ENCODE peak calls at places on chromosomes 1 and 21, in six cellular contexts. One of them, this sample, is unnamed.

GRCh38 chr1:218463194-218464156 is 118.3 kb downstream of the TGFB2 start:
- DNase-seq in cardiac muscle cell: peak
- DNase-seq in SJSA1: peak
- DNase-seq in sciatic nerve: peak
- DNase-seq in foreskin melanocyte: no peak
- DNase-seq in PC-3: peak
- DNase-seq in this sample: peak

GRCh38 chr21:42433946-42434551 is 30.3 kb downstream of the UBASH3A start:
- DNase-seq in PC-3: peak
- DNase-seq in cardiac muscle cell: no peak
- DNase-seq in sciatic nerve: no peak
- DNase-seq in foreskin melanocyte: no peak
- DNase-seq in SJSA1: no peak
- DNase-seq in this sample: no peak

GRCh38 chr1:6133146-6133895 is 46.8 kb downstream of the CHD5 start:
- DNase-seq in SJSA1: no peak
- DNase-seq in cardiac muscle cell: no peak
- DNase-seq in PC-3: no peak
- DNase-seq in foreskin melanocyte: no peak
- DNase-seq in sciatic nerve: no peak
- DNase-seq in this sample: no peak

GRCh38 chr1:24724345-24725208 is 20.7 kb upstream of the CLIC4 start:
- DNase-seq in sciatic nerve: no peak
- DNase-seq in cardiac muscle cell: peak
- DNase-seq in foreskin melanocyte: no peak
- DNase-seq in PC-3: peak
- DNase-seq in SJSA1: peak
- DNase-seq in this sample: no peak

GRCh38 chr1:202806845-202807366 is 1.3 kb downstream of the KDM5B start:
- DNase-seq in foreskin melanocyte: no peak
- DNase-seq in SJSA1: no peak
- DNase-seq in PC-3: peak
- DNase-seq in cardiac muscle cell: no peak
- DNase-seq in sciatic nerve: peak
- DNase-seq in this sample: no peak

GRCh38 chr1:221793439-221794078 is 51.7 kb upstream of the DUSP10 start:
- DNase-seq in sciatic nerve: no peak
- DNase-seq in foreskin melanocyte: no peak
- DNase-seq in PC-3: no peak
- DNase-seq in SJSA1: no peak
- DNase-seq in cardiac muscle cell: no peak
- DNase-seq in this sample: no peak

GRCh38 chr1:235295902-235296350 is 32.1 kb downstream of the ARID4B start:
- DNase-seq in sciatic nerve: no peak
- DNase-seq in SJSA1: no peak
- DNase-seq in PC-3: peak
- DNase-seq in cardiac muscle cell: peak
- DNase-seq in foreskin melanocyte: no peak
- DNase-seq in this sample: no peak

GRCh38 chr1:114510235-114511047 is 562 bp downstream of the TRIM33 start:
- DNase-seq in SJSA1: peak
- DNase-seq in PC-3: no peak
- DNase-seq in sciatic nerve: peak
- DNase-seq in cardiac muscle cell: peak
- DNase-seq in foreskin melanocyte: no peak
- DNase-seq in this sample: no peak

GRCh38 chr21:29650561-29651022 is 289.2 kb downstream of the GRIK1 start:
- DNase-seq in sciatic nerve: no peak
- DNase-seq in cardiac muscle cell: no peak
- DNase-seq in foreskin melanocyte: no peak
- DNase-seq in PC-3: no peak
- DNase-seq in SJSA1: no peak
- DNase-seq in this sample: no peak

GRCh38 chr21:38277501-38278111 is 20.8 kb downstream of the KCNJ15 start:
- DNase-seq in sciatic nerve: no peak
- DNase-seq in PC-3: peak
- DNase-seq in cardiac muscle cell: peak
- DNase-seq in SJSA1: peak
- DNase-seq in foreskin melanocyte: peak
- DNase-seq in this sample: peak

GRCh38 chr1:177969825-177970371 is at the start of gene SEC16B:
- DNase-seq in SJSA1: no peak
- DNase-seq in sciatic nerve: no peak
- DNase-seq in cardiac muscle cell: no peak
- DNase-seq in PC-3: no peak
- DNase-seq in foreskin melanocyte: no peak
- DNase-seq in this sample: no peak

GRCh38 chr21:15277498-15277897 is 212.7 kb upstream of the NRIP1 start:
- DNase-seq in sciatic nerve: no peak
- DNase-seq in SJSA1: no peak
- DNase-seq in PC-3: no peak
- DNase-seq in foreskin melanocyte: no peak
- DNase-seq in cardiac muscle cell: no peak
- DNase-seq in this sample: no peak